ENCODE peak calls at places on chromosomes 4 and X, in four cellular contexts. D is heart left ventricle, T is H54, I is HCT116. U is an unnamed sample.

GRCh38 chr4:27248829-27249228 is 388.2 kb downstream of the STIM2 start:
- DNase-seq in D (no peak), T (no peak), I (no peak), U (no peak)

GRCh38 chr4:183738081-183738673 is 79.1 kb downstream of the TRAPPC11 start:
- DNase-seq in D (no peak), T (no peak), I (no peak), U (peak; percentile 11)

GRCh38 chrX:130770615-130771014 is 132.4 kb downstream of the ENOX2 start:
- DNase-seq in D (no peak), T (peak; percentile 24), I (peak; percentile 6), U (peak; percentile 61)

GRCh38 chrX:131217878-131218486 is 71.1 kb downstream of the IGSF1 start:
- DNase-seq in D (no peak), T (no peak), I (no peak), U (no peak)

GRCh38 chr4:8352368-8353157 is 83.0 kb downstream of the HTRA3 start:
- DNase-seq in D (peak; percentile 11), T (no peak), I (no peak), U (no peak)

GRCh38 chr4:122963222-122963621 is 40.8 kb upstream of the NUDT6 start:
- DNase-seq in D (no peak), T (no peak), I (no peak), U (no peak)

GRCh38 chr4:82842593-82842992 is 44.0 kb upstream of the SCD5 start:
- DNase-seq in D (no peak), T (peak; percentile 2), I (no peak), U (peak; percentile 36)

GRCh38 chr4:15040916-15041463 is 38.7 kb downstream of the CPEB2 start:
- DNase-seq in D (no peak), T (no peak), I (no peak), U (no peak)

GRCh38 chr4:95360256-95360903 is 188.4 kb downstream of the UNC5C start:
- DNase-seq in D (no peak), T (no peak), I (no peak), U (no peak)

GRCh38 chr4:54006755-54007154 is 57.6 kb downstream of the CHIC2 start:
- DNase-seq in D (no peak), T (no peak), I (no peak), U (no peak)

GRCh38 chr4:124955476-124955875 is 242.9 kb upstream of the ANKRD50 start:
- DNase-seq in D (no peak), T (no peak), I (no peak), U (no peak)

GRCh38 chr4:111210576-111210975 is 587.7 kb upstream of the PITX2 start:
- DNase-seq in D (no peak), T (no peak), I (no peak), U (no peak)

GRCh38 chr4:141605425-141605856 is 30.9 kb upstream of the IL15 start:
- DNase-seq in D (no peak), T (no peak), I (no peak), U (no peak)

GRCh38 chr4:77695769-77696168 is 90.1 kb downstream of the CXCL13 start:
- DNase-seq in D (no peak), T (peak; percentile 29), I (peak; percentile 86), U (peak; percentile 88)

GRCh38 chr4:152935138-152935537 is 985 bp upstream of the FHDC1 start:
- DNase-seq in D (no peak), T (no peak), I (peak; percentile 16), U (no peak)

GRCh38 chrX:113048480-113048879 is 207.8 kb upstream of the AMOT start:
- DNase-seq in D (no peak), T (no peak), I (no peak), U (no peak)

GRCh38 chrX:19990225-19990518 is 689 bp downstream of the BCLAF3 start:
- DNase-seq in D (no peak), T (peak; percentile 7), I (no peak), U (peak; percentile 3)

GRCh38 chr4:91958651-91959050 is 345.1 kb upstream of the GRID2 start:
- DNase-seq in D (no peak), T (no peak), I (no peak), U (no peak)

GRCh38 chrX:10014462-10015373 is 47.6 kb downstream of the CLDN34 start:
- DNase-seq in D (peak; percentile 92), T (no peak), I (peak; percentile 37), U (peak; percentile 87)

GRCh38 chr4:140609548-140610425 is 41.0 kb upstream of the UCP1 start:
- DNase-seq in D (peak; percentile 57), T (peak; percentile 15), I (peak; percentile 41), U (peak; percentile 75)

GRCh38 chr4:45325112-45325462 is 598.7 kb upstream of the GNPDA2 start:
- DNase-seq in D (no peak), T (no peak), I (no peak), U (no peak)

GRCh38 chr4:40672528-40673522 is 43.2 kb upstream of the RBM47 start:
- DNase-seq in D (no peak), T (peak; percentile 49), I (peak; percentile 78), U (peak; percentile 78)

GRCh38 chrX:1392376-1393130 is 640 bp upstream of the SLC25A6 start:
- DNase-seq in D (peak; percentile 81), T (no peak), I (no peak), U (no peak)
- TF ChIP-seq POLR2A in D (no peak), T (peak; percentile 41), I (no peak), U (peak; percentile 72)

GRCh38 chr4:189802884-189803283 is 137.8 kb upstream of the FRG1 start:
- DNase-seq in D (no peak), T (no peak), I (no peak), U (no peak)
- TF ChIP-seq POLR2A in D (no peak), T (no peak), I (no peak), U (no peak)

DNA sequence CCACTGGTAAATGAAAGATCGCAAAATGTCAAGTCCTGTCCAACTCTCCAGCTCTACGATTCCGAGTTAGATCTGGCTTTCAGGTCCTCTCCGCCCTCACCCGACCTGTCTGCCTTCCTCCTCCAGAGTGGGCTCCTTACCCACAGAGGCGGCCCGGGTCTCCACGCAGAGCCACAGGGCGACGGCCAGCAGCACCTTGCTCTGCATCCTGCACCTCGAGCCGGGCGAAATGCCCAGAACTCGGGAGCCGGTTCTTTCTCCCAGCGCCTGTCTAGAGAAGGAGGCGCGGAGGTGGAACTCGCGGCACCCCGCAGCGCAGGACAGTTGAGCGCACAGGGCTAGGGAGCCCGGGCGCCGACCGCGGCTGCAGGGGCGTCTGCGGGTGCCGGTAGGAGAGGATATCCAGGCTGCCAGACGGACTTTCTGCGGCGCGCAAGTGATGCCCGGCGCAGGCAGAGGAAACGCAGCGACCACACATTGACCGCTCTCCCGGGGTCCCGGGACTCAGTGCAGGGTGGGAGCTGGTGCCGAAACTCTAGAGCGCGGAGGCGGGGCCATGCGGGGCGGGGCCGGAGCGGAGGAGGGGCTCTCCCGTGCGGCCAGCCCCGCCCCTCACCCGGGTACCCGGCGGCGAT is at the start of gene KDR:
- DNase-seq in D (peak; percentile 54), T (no peak), I (no peak), U (peak; percentile 68)
- TF ChIP-seq POLR2A in D (no peak), T (no peak), I (no peak), U (peak; percentile 98)

GRCh38 chrX:45515262-45516215 is 314.9 kb upstream of the DIPK2B start:
- DNase-seq in D (peak; percentile 48), T (no peak), I (peak; percentile 62), U (peak; percentile 67)
- TF ChIP-seq POLR2A in D (no peak), T (no peak), I (no peak), U (no peak)

GRCh38 chr4:127139788-127140286 is 492.9 kb upstream of the INTU start:
- DNase-seq in D (no peak), T (no peak), I (no peak), U (no peak)
- TF ChIP-seq POLR2A in D (no peak), T (no peak), I (no peak), U (no peak)

GRCh38 chrX:46559062-46559461 is 13.8 kb upstream of the ZNF674 start:
- DNase-seq in D (no peak), T (no peak), I (no peak), U (no peak)
- TF ChIP-seq POLR2A in D (no peak), T (no peak), I (no peak), U (no peak)

GRCh38 chrX:51802917-51803688 is 59.9 kb downstream of the GSPT2 start:
- DNase-seq in D (peak; percentile 53), T (no peak), I (peak; percentile 60), U (peak; percentile 9)
- TF ChIP-seq POLR2A in D (no peak), T (no peak), I (peak; percentile 57), U (no peak)

DNA sequence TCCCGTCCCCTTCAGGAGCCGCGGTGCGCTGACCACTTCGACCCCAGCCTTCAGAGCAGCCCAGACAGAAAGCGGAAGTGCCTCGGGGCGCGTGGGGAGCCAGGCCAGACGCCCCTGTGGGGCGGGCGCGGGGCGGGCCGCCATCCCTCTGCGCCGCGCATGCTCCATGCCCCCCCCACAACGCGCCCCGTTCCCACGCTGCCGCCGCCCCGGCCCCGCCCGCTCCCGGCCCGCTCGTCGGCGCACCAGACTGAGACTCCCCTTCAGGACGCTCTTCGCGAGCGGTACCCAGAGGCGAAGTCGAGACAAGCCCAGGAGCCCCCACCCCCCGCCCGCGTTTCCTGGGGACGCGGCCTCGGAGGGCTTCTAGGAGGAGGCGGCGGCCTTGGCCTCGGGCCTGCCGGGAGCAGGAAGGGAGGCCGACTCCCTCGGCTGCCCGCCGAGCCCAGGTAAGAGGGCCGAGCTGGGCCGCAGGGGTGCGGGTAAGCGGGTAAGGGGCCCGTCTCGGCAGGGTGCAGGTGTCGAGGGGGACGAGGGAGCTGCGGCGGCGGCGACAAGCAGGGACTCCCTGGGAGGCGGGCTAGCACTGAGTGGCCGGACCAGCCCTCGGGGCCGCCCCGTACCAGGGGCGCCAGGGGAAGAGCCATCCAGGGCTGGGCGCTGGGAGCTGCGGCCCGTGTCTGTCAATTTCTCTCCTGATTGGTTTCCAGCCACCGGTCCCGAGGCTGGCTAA is at the start of gene ZFP92:
- DNase-seq in D (peak; percentile 45), T (peak; percentile 64), I (no peak), U (peak; percentile 1)
- TF ChIP-seq POLR2A in D (no peak), T (no peak), I (no peak), U (no peak)

U was measured in endothelial cell of umbilical vein.